ENCODE peak calls at places on chromosome 3, in five cellular contexts. One of them, this sample, is unnamed. For H3K36me3, the result is how much of the 10 kb centered on the place peaks cover.

GRCh38 chr3:143307613-143308183 is 188.1 kb downstream of the CHST2 start:
- DNase-seq in GM23338: no peak
- DNase-seq in endothelial cell of umbilical vein: peak
- DNase-seq in adipocyte: no peak
- DNase-seq in ovary: peak
- DNase-seq in this sample: no peak

GRCh38 chr3:179181993-179182551 is 33.9 kb downstream of the PIK3CA start:
- DNase-seq in GM23338: no peak
- DNase-seq in endothelial cell of umbilical vein: peak
- DNase-seq in adipocyte: peak
- DNase-seq in ovary: no peak
- DNase-seq in this sample: no peak

GRCh38 chr3:147513785-147514184 is 104.6 kb downstream of the ZIC1 start:
- DNase-seq in GM23338: peak
- DNase-seq in endothelial cell of umbilical vein: no peak
- DNase-seq in adipocyte: no peak
- DNase-seq in ovary: no peak
- DNase-seq in this sample: no peak

GRCh38 chr3:10546887-10547286 is 41.5 kb upstream of the ATP2B2 start:
- DNase-seq in GM23338: no peak
- DNase-seq in endothelial cell of umbilical vein: no peak
- DNase-seq in adipocyte: no peak
- DNase-seq in ovary: no peak
- DNase-seq in this sample: no peak

GRCh38 chr3:112651516-112651915 is 10.6 kb upstream of the CCDC80 start:
- DNase-seq in GM23338: no peak
- DNase-seq in endothelial cell of umbilical vein: no peak
- DNase-seq in adipocyte: peak
- DNase-seq in ovary: no peak
- DNase-seq in this sample: no peak

GRCh38 chr3:127787071-127787490 is 35.2 kb downstream of the MGLL start:
- DNase-seq in GM23338: no peak
- DNase-seq in endothelial cell of umbilical vein: no peak
- DNase-seq in adipocyte: no peak
- DNase-seq in ovary: no peak
- DNase-seq in this sample: peak

GRCh38 chr3:14336414-14337285 is 65.8 kb upstream of the SLC6A6 start:
- DNase-seq in GM23338: no peak
- DNase-seq in endothelial cell of umbilical vein: no peak
- DNase-seq in adipocyte: no peak
- DNase-seq in ovary: no peak
- DNase-seq in this sample: peak

GRCh38 chr3:71152892-71153265 is 430.6 kb downstream of the FOXP1 start:
- DNase-seq in GM23338: peak
- DNase-seq in endothelial cell of umbilical vein: no peak
- DNase-seq in adipocyte: no peak
- DNase-seq in ovary: no peak
- DNase-seq in this sample: no peak

GRCh38 chr3:124861041-124861440 is 26.1 kb downstream of the ITGB5 start:
- DNase-seq in GM23338: no peak
- DNase-seq in endothelial cell of umbilical vein: no peak
- DNase-seq in adipocyte: no peak
- DNase-seq in ovary: no peak
- DNase-seq in this sample: no peak

GRCh38 chr3:94784274-94784673 is 721.4 kb downstream of the NSUN3 start:
- DNase-seq in GM23338: no peak
- DNase-seq in endothelial cell of umbilical vein: no peak
- DNase-seq in adipocyte: no peak
- DNase-seq in ovary: no peak
- DNase-seq in this sample: no peak

GRCh38 chr3:56754753-56755365 is 46.9 kb downstream of the ARHGEF3 start:
- DNase-seq in GM23338: no peak
- DNase-seq in endothelial cell of umbilical vein: peak
- DNase-seq in adipocyte: no peak
- DNase-seq in ovary: peak
- DNase-seq in this sample: no peak

GRCh38 chr3:153250450-153250849 is 88.4 kb downstream of the RAP2B start:
- DNase-seq in GM23338: no peak
- DNase-seq in endothelial cell of umbilical vein: no peak
- DNase-seq in adipocyte: no peak
- DNase-seq in ovary: no peak
- DNase-seq in this sample: no peak

GRCh38 chr3:11156026-11156410 is 1.7 kb downstream of the HRH1 start:
- DNase-seq in GM23338: no peak
- DNase-seq in endothelial cell of umbilical vein: no peak
- DNase-seq in adipocyte: no peak
- DNase-seq in ovary: no peak
- DNase-seq in this sample: no peak

GRCh38 chr3:43766672-43767465 is 76.1 kb downstream of the ABHD5 start:
- DNase-seq in GM23338: no peak
- DNase-seq in endothelial cell of umbilical vein: peak
- DNase-seq in adipocyte: peak
- DNase-seq in ovary: no peak
- DNase-seq in this sample: no peak

GRCh38 chr3:126835472-126836219 is 131.6 kb downstream of the CHCHD6 start:
- DNase-seq in GM23338: peak
- DNase-seq in endothelial cell of umbilical vein: no peak
- DNase-seq in adipocyte: peak
- DNase-seq in ovary: no peak
- DNase-seq in this sample: no peak

GRCh38 chr3:142894493-142894892 is 5.6 kb upstream of the PCOLCE2 start:
- DNase-seq in GM23338: no peak
- DNase-seq in endothelial cell of umbilical vein: no peak
- DNase-seq in adipocyte: no peak
- DNase-seq in ovary: no peak
- DNase-seq in this sample: no peak

GRCh38 chr3:178320481-178321352 is 215.5 kb upstream of the KCNMB2 start:
- DNase-seq in GM23338: no peak
- DNase-seq in endothelial cell of umbilical vein: peak
- DNase-seq in adipocyte: peak
- DNase-seq in ovary: no peak
- DNase-seq in this sample: peak

GRCh38 chr3:128340904-128341555 is 125.7 kb downstream of the DNAJB8 start:
- DNase-seq in GM23338: no peak
- DNase-seq in endothelial cell of umbilical vein: no peak
- DNase-seq in adipocyte: no peak
- DNase-seq in ovary: no peak
- DNase-seq in this sample: no peak

GRCh38 chr3:141860086-141860669 is 16.3 kb upstream of the ATP1B3 start:
- DNase-seq in GM23338: no peak
- DNase-seq in endothelial cell of umbilical vein: peak
- DNase-seq in adipocyte: no peak
- DNase-seq in ovary: no peak
- DNase-seq in this sample: no peak

GRCh38 chr3:58874795-58875194 is 175.0 kb downstream of the CFAP20DC start:
- DNase-seq in GM23338: no peak
- DNase-seq in endothelial cell of umbilical vein: no peak
- DNase-seq in adipocyte: no peak
- DNase-seq in ovary: no peak
- DNase-seq in this sample: no peak

DNA sequence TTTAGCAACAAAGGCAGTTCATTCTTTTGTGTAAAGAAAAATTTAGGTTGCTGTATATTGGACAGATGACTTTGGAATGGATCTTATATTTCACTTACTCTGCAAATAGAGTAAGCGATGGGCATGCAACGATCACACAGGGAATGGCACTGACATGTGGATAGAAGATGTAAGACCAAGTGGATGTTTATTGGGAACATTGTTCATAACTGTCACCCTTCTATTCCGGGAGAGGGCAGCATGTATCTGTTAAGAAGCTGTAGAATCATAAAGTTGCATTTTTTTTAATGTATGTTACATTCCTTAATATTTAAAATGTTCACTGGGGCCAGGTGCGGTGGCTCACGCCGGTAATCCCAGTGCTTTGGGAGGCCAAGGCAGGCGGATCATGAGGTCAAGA is 41.2 kb downstream of the HPS3 start:
- DNase-seq in GM23338: no peak
- DNase-seq in endothelial cell of umbilical vein: no peak
- DNase-seq in adipocyte: no peak
- DNase-seq in ovary: no peak
- DNase-seq in this sample: no peak
- H3K36me3 ChIP-seq in GM23338: under half
- H3K36me3 ChIP-seq in endothelial cell of umbilical vein: under half
- H3K36me3 ChIP-seq in adipocyte: half or more
- H3K36me3 ChIP-seq in ovary: under half
- H3K36me3 ChIP-seq in this sample: under half

GRCh38 chr3:47002490-47003410 is 23.3 kb downstream of the NBEAL2 start:
- DNase-seq in GM23338: peak
- DNase-seq in endothelial cell of umbilical vein: no peak
- DNase-seq in adipocyte: no peak
- DNase-seq in ovary: no peak
- DNase-seq in this sample: no peak
- H3K36me3 ChIP-seq in GM23338: under half
- H3K36me3 ChIP-seq in endothelial cell of umbilical vein: under half
- H3K36me3 ChIP-seq in adipocyte: under half
- H3K36me3 ChIP-seq in ovary: under half
- H3K36me3 ChIP-seq in this sample: under half

GRCh38 chr3:30664449-30664848 is 58.0 kb downstream of the TGFBR2 start:
- DNase-seq in GM23338: no peak
- DNase-seq in endothelial cell of umbilical vein: peak
- DNase-seq in adipocyte: no peak
- DNase-seq in ovary: no peak
- DNase-seq in this sample: no peak
- H3K36me3 ChIP-seq in GM23338: under half
- H3K36me3 ChIP-seq in endothelial cell of umbilical vein: under half
- H3K36me3 ChIP-seq in adipocyte: half or more
- H3K36me3 ChIP-seq in ovary: under half
- H3K36me3 ChIP-seq in this sample: under half

DNA sequence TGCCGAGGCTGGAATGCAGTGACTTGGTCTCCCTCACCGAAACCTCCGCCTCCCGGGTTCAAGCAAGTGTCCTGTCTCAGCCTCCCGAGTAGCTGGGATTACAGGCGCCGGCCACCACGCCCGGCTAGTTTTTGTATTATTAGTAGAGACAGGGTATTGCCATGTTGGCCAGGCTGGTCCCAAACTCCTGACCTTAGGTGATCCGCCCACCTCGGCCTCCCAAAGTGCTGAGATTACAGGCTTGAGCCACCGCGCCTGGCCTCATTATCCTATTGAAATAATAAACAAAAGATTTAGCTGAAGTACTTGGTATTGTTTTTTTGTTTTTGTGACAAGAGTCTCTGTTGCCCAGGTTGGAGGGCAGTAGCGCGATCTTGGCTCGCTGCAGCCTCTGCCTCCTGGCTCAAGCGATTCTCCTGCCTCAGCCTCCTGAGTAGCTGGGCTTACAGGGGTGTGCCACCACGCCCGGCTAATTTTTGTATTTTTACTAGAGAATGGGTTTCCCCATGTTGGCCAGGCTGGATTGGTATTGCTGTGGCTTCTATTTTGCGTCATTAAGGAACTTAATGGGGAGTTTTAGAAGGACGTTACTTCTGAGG is 1.5 kb downstream of the RPL35A start:
- DNase-seq in GM23338: no peak
- DNase-seq in endothelial cell of umbilical vein: no peak
- DNase-seq in adipocyte: no peak
- DNase-seq in ovary: no peak
- DNase-seq in this sample: no peak
- H3K36me3 ChIP-seq in GM23338: half or more
- H3K36me3 ChIP-seq in endothelial cell of umbilical vein: under half
- H3K36me3 ChIP-seq in adipocyte: half or more
- H3K36me3 ChIP-seq in ovary: under half
- H3K36me3 ChIP-seq in this sample: half or more

GRCh38 chr3:149163066-149163465 is 33.6 kb downstream of the HPS3 start:
- DNase-seq in GM23338: no peak
- DNase-seq in endothelial cell of umbilical vein: no peak
- DNase-seq in adipocyte: no peak
- DNase-seq in ovary: no peak
- DNase-seq in this sample: no peak

GRCh38 chr3:149162007-149162406 is 32.6 kb downstream of the HPS3 start:
- DNase-seq in GM23338: no peak
- DNase-seq in endothelial cell of umbilical vein: no peak
- DNase-seq in adipocyte: no peak
- DNase-seq in ovary: no peak
- DNase-seq in this sample: no peak

GRCh38 chr3:149167898-149168297 is 38.5 kb downstream of the HPS3 start:
- DNase-seq in GM23338: no peak
- DNase-seq in endothelial cell of umbilical vein: no peak
- DNase-seq in adipocyte: no peak
- DNase-seq in ovary: no peak
- DNase-seq in this sample: no peak
- H3K36me3 ChIP-seq in GM23338: under half
- H3K36me3 ChIP-seq in endothelial cell of umbilical vein: under half
- H3K36me3 ChIP-seq in adipocyte: half or more
- H3K36me3 ChIP-seq in ovary: under half
- H3K36me3 ChIP-seq in this sample: under half

DNA sequence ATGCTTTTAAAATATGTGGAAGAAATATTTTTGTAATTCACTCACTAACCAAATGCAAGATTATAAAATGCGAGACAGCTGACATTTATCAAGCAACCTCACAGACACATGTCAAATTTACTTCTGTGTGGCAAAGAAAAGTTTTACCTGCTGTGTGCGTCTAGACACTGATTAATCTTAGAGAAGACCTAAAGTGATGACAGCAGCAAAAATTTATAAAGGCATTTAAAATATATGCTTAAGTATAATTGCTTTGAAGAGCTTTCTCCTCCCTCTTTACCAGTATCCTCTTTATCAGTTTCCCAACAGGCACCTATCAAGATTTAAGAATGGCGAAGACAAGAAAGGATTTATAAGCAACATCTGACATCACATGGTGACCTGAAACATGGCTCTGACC is 37.3 kb downstream of the UBP1 start:
- DNase-seq in GM23338: no peak
- DNase-seq in endothelial cell of umbilical vein: no peak
- DNase-seq in adipocyte: no peak
- DNase-seq in ovary: no peak
- DNase-seq in this sample: no peak
- H3K36me3 ChIP-seq in GM23338: half or more
- H3K36me3 ChIP-seq in endothelial cell of umbilical vein: under half
- H3K36me3 ChIP-seq in adipocyte: half or more
- H3K36me3 ChIP-seq in ovary: under half
- H3K36me3 ChIP-seq in this sample: half or more

DNA sequence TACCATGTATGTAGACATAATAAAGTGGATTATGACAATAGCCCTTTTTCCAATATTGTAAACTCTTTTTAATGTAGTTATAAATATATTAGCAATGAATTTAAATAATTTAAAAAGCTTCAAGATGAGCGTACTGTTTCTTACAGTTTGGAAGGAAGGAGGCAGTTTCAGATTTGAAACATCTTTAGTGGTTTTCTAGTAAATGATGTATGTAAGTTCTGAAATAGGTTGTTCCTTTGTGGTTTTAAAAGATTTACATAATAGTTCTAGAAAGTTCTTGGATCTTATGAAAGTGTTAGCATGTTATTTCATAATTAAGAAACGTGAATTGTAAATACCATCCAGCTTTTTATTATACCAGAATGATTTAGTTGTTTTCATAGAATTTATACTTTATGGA is 16.0 kb downstream of the DNAJC19 start:
- DNase-seq in GM23338: no peak
- DNase-seq in endothelial cell of umbilical vein: no peak
- DNase-seq in adipocyte: no peak
- DNase-seq in ovary: no peak
- DNase-seq in this sample: no peak
- H3K36me3 ChIP-seq in GM23338: under half
- H3K36me3 ChIP-seq in endothelial cell of umbilical vein: under half
- H3K36me3 ChIP-seq in adipocyte: half or more
- H3K36me3 ChIP-seq in ovary: under half
- H3K36me3 ChIP-seq in this sample: under half